ENCODE peak calls at places on chromosome 16, in four cellular contexts. V is fibroblast of pulmonary artery, Y is lung, B is AG04450. G is an unnamed sample.

GRCh38 chr16:85553436-85554113 is 59.5 kb upstream of the GSE1 start:
- DNase-seq in Y (peak; percentile 69), B (no peak), V (peak; percentile 54), G (peak; percentile 64)

GRCh38 chr16:89315791-89316581 is 98.5 kb downstream of the ZNF778 start:
- DNase-seq in V (peak; percentile 80), Y (peak; percentile 47), B (no peak), G (peak; percentile 78)

GRCh38 chr16:71867934-71868333 is 16.0 kb downstream of the ZNF821 start:
- DNase-seq in Y (no peak), V (no peak), B (no peak), G (no peak)

GRCh38 chr16:64419832-64420231 is 702.0 kb downstream of the CDH11 start:
- DNase-seq in Y (no peak), B (no peak), V (no peak), G (no peak)

GRCh38 chr16:17335826-17336492 is 134.8 kb downstream of the XYLT1 start:
- DNase-seq in V (no peak), B (no peak), Y (no peak), G (no peak)

GRCh38 chr16:54928421-54929089 is 2.1 kb upstream of the IRX5 start:
- DNase-seq in V (no peak), Y (peak; percentile 75), B (no peak), G (peak; percentile 21)

GRCh38 chr16:48537909-48538745 is 71.9 kb downstream of the N4BP1 start:
- DNase-seq in B (no peak), V (peak; percentile 31), Y (peak; percentile 54), G (peak; percentile 31)

GRCh38 chr16:23171234-23171948 is 11.2 kb upstream of the SCNN1G start:
- DNase-seq in V (no peak), Y (no peak), B (no peak), G (peak; percentile 16)

GRCh38 chr16:8764486-8765250 is 32.8 kb downstream of the TMEM186 start:
- DNase-seq in V (no peak), Y (no peak), B (no peak), G (no peak)

GRCh38 chr16:71216714-71217113 is 13.8 kb downstream of the HYDIN start:
- DNase-seq in V (no peak), B (no peak), Y (no peak), G (no peak)

GRCh38 chr16:70711211-70711978 is 25.5 kb upstream of the MTSS2 start:
- DNase-seq in V (no peak), B (no peak), Y (no peak), G (no peak)

GRCh38 chr16:28531777-28532744 is 6.7 kb downstream of the NUPR1 start:
- DNase-seq in V (no peak), B (no peak), Y (peak; percentile 88), G (peak; percentile 61)

GRCh38 chr16:49664221-49665215 is 191.4 kb downstream of the ZNF423 start:
- DNase-seq in B (no peak), V (no peak), Y (no peak), G (peak; percentile 38)

GRCh38 chr16:1048442-1049112 is 24.0 kb upstream of the SSTR5 start:
- DNase-seq in V (peak; percentile 39), B (no peak), Y (no peak), G (peak; percentile 34)

GRCh38 chr16:4945560-4946502 is 8.9 kb upstream of the PPL start:
- DNase-seq in V (no peak), Y (peak; percentile 75), B (no peak), G (peak; percentile 63)

GRCh38 chr16:84226026-84226425 is 13.8 kb downstream of the KCNG4 start:
- DNase-seq in Y (no peak), B (no peak), V (no peak), G (peak; percentile 37)

GRCh38 chr16:273547-274421 is 2.0 kb downstream of the RGS11 start:
- DNase-seq in Y (no peak), V (no peak), B (no peak), G (no peak)

GRCh38 chr16:69567031-69567680 is 1.4 kb downstream of the NFAT5 start:
- DNase-seq in V (no peak), B (no peak), Y (no peak), G (peak; percentile 59)

GRCh38 chr16:87392823-87393679 is 915 bp downstream of the MAP1LC3B start:
- DNase-seq in V (peak; percentile 47), Y (peak; percentile 57), B (no peak), G (peak; percentile 55)
- TF ChIP-seq CTCF in V (peak; percentile 31), Y (peak; percentile 22), B (peak; percentile 41), G (peak; percentile 41)

DNA sequence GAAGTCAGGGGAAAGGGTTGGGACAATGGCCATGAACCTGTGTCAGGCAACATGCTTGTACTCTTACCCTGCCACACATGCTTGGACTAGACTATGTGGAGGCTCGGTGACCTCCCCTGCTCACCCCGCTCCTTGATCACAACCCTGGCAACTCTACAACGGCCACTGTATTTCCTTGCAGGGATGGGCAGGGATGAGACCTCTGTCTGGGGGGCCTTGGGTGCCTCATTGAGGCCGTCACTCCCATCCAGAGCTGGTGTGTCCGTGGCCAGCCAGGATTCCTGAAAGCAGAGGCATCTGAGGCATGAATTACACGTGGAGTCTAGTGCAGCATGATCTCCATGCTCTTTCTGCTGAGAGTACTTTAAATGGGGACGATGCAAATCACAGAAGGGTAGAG is 948 bp downstream of the PLA2G15 start:
- DNase-seq in Y (no peak), V (no peak), B (no peak), G (no peak)
- H3K4me3 ChIP-seq in Y (peak overlapping the region; percentile 88), V (peak overlapping the region; percentile 98), B (peak overlapping the region; percentile 95), G (peak overlapping the region; percentile 96)

GRCh38 chr16:57775661-57776469 is 26.4 kb downstream of the KIFC3 start:
- DNase-seq in Y (no peak), V (no peak), B (no peak), G (no peak)
- TF ChIP-seq CTCF in Y (no peak), V (peak; percentile 16), B (peak; percentile 23), G (no peak)

DNA sequence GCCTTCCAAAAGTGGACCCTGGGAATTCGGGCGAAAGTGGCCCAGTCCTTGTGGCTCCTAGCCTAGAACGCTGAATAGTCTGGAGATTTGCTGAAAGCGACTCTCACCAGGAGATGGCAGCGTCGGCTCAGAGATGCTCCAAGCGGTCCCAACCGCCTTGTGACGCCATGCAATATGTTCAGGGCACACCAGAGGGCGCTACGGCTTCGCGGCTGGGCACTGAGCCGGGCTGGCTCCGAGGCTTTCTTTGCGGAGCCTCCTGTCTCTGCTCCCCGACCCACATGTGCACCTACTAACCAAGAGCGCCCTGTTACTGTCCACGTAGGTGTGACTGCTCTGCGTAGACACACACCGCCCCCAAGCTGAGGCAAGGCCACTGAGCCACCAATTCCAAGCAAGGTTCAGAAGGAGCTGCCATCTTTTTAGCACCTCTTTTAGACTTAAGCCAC is 36.9 kb downstream of the SYCE1L start:
- DNase-seq in Y (peak; percentile 85), B (peak; percentile 65), V (peak; percentile 84), G (peak; percentile 83)
- H3K4me3 ChIP-seq in Y (no peak overlapping the region), B (peak overlapping the region; percentile 17), V (no peak overlapping the region), G (no peak overlapping the region)